ENCODE peak calls at places on chromosomes 4 and X, in six cellular contexts. One of them, this sample, is unnamed.

GRCh38 chr4:83771113-83771705 is 235.3 kb downstream of the GPAT3 start:
- DNase-seq in left ventricle myocardium superior: peak; percentile 35
- DNase-seq in Right ventricle myocardium superior: peak; percentile 45
- DNase-seq in GM04503: peak; percentile 13
- DNase-seq in stimulated activated CD4-positive, alpha-beta T cell treated with anti-CD3 and anti-CD28 coated beads, Interleukin-2, amount 100 ng/mL, for 24 hours: no peak
- DNase-seq in SW 1271: no peak
- DNase-seq in this sample: no peak

GRCh38 chr4:57098945-57099344 is 11.2 kb downstream of the IGFBP7 start:
- DNase-seq in left ventricle myocardium superior: no peak
- DNase-seq in Right ventricle myocardium superior: no peak
- DNase-seq in GM04503: no peak
- DNase-seq in stimulated activated CD4-positive, alpha-beta T cell treated with anti-CD3 and anti-CD28 coated beads, Interleukin-2, amount 100 ng/mL, for 24 hours: no peak
- DNase-seq in SW 1271: no peak
- DNase-seq in this sample: peak; percentile 61

GRCh38 chr4:54322817-54323417 is 93.8 kb downstream of the PDGFRA start:
- DNase-seq in left ventricle myocardium superior: peak; percentile 47
- DNase-seq in Right ventricle myocardium superior: peak; percentile 51
- DNase-seq in GM04503: peak; percentile 10
- DNase-seq in stimulated activated CD4-positive, alpha-beta T cell treated with anti-CD3 and anti-CD28 coated beads, Interleukin-2, amount 100 ng/mL, for 24 hours: peak; percentile 47
- DNase-seq in SW 1271: peak; percentile 10
- DNase-seq in this sample: no peak

GRCh38 chr4:30808266-30808665 is 88.1 kb downstream of the PCDH7 start:
- DNase-seq in left ventricle myocardium superior: no peak
- DNase-seq in Right ventricle myocardium superior: no peak
- DNase-seq in GM04503: no peak
- DNase-seq in stimulated activated CD4-positive, alpha-beta T cell treated with anti-CD3 and anti-CD28 coated beads, Interleukin-2, amount 100 ng/mL, for 24 hours: no peak
- DNase-seq in SW 1271: no peak
- DNase-seq in this sample: no peak

GRCh38 chr4:150411527-150411926 is 170.4 kb upstream of the MAB21L2 start:
- DNase-seq in left ventricle myocardium superior: no peak
- DNase-seq in Right ventricle myocardium superior: no peak
- DNase-seq in GM04503: no peak
- DNase-seq in stimulated activated CD4-positive, alpha-beta T cell treated with anti-CD3 and anti-CD28 coated beads, Interleukin-2, amount 100 ng/mL, for 24 hours: no peak
- DNase-seq in SW 1271: no peak
- DNase-seq in this sample: no peak

GRCh38 chrX:43481601-43482000 is 174.5 kb upstream of the MAOA start:
- DNase-seq in left ventricle myocardium superior: no peak
- DNase-seq in Right ventricle myocardium superior: no peak
- DNase-seq in GM04503: no peak
- DNase-seq in stimulated activated CD4-positive, alpha-beta T cell treated with anti-CD3 and anti-CD28 coated beads, Interleukin-2, amount 100 ng/mL, for 24 hours: no peak
- DNase-seq in SW 1271: no peak
- DNase-seq in this sample: no peak

GRCh38 chr4:1758306-1759121 is 34.6 kb upstream of the FGFR3 start:
- DNase-seq in left ventricle myocardium superior: no peak
- DNase-seq in Right ventricle myocardium superior: no peak
- DNase-seq in GM04503: no peak
- DNase-seq in stimulated activated CD4-positive, alpha-beta T cell treated with anti-CD3 and anti-CD28 coated beads, Interleukin-2, amount 100 ng/mL, for 24 hours: no peak
- DNase-seq in SW 1271: no peak
- DNase-seq in this sample: no peak

GRCh38 chr4:166153539-166153938 is 280.5 kb downstream of the TLL1 start:
- DNase-seq in left ventricle myocardium superior: no peak
- DNase-seq in Right ventricle myocardium superior: no peak
- DNase-seq in GM04503: no peak
- DNase-seq in stimulated activated CD4-positive, alpha-beta T cell treated with anti-CD3 and anti-CD28 coated beads, Interleukin-2, amount 100 ng/mL, for 24 hours: no peak
- DNase-seq in SW 1271: no peak
- DNase-seq in this sample: no peak

GRCh38 chrX:20267924-20268701 is 1.4 kb upstream of the RPS6KA3 start:
- DNase-seq in left ventricle myocardium superior: peak; percentile 70
- DNase-seq in Right ventricle myocardium superior: peak; percentile 73
- DNase-seq in GM04503: no peak
- DNase-seq in stimulated activated CD4-positive, alpha-beta T cell treated with anti-CD3 and anti-CD28 coated beads, Interleukin-2, amount 100 ng/mL, for 24 hours: peak; percentile 19
- DNase-seq in SW 1271: no peak
- DNase-seq in this sample: no peak

GRCh38 chr4:67160409-67160808 is 384.9 kb downstream of the CENPC start:
- DNase-seq in left ventricle myocardium superior: no peak
- DNase-seq in Right ventricle myocardium superior: no peak
- DNase-seq in GM04503: no peak
- DNase-seq in stimulated activated CD4-positive, alpha-beta T cell treated with anti-CD3 and anti-CD28 coated beads, Interleukin-2, amount 100 ng/mL, for 24 hours: no peak
- DNase-seq in SW 1271: no peak
- DNase-seq in this sample: no peak

GRCh38 chr4:41361831-41362646 is 105.3 kb downstream of the UCHL1 start:
- DNase-seq in left ventricle myocardium superior: no peak
- DNase-seq in Right ventricle myocardium superior: no peak
- DNase-seq in GM04503: no peak
- DNase-seq in stimulated activated CD4-positive, alpha-beta T cell treated with anti-CD3 and anti-CD28 coated beads, Interleukin-2, amount 100 ng/mL, for 24 hours: no peak
- DNase-seq in SW 1271: no peak
- DNase-seq in this sample: no peak

GRCh38 chrX:72079607-72080006 is 52.1 kb downstream of the RTL5 start:
- DNase-seq in left ventricle myocardium superior: peak; percentile 42
- DNase-seq in Right ventricle myocardium superior: peak; percentile 47
- DNase-seq in GM04503: no peak
- DNase-seq in stimulated activated CD4-positive, alpha-beta T cell treated with anti-CD3 and anti-CD28 coated beads, Interleukin-2, amount 100 ng/mL, for 24 hours: no peak
- DNase-seq in SW 1271: no peak
- DNase-seq in this sample: no peak

This sample was measured in BJ.